ENCODE peak calls at places on chromosomes 2 and 18, in six cellular contexts. T is non-pigmented ciliary epithelial cell, P is GDM1, R is T-helper 1 cell, E is posterior vena cava, Y is NCI-H2029. K is an unnamed sample.

GRCh38 chr2:105515581-105516415 is 116.9 kb upstream of the FHL2 start:
- DNase-seq in T (no peak), P (no peak), R (no peak), E (no peak), Y (peak; percentile 49), K (no peak)

GRCh38 chr2:235021752-235022151 is 69.9 kb downstream of the SH3BP4 start:
- DNase-seq in T (peak; percentile 78), P (no peak), R (no peak), E (no peak), Y (no peak), K (no peak)

GRCh38 chr18:47731276-47731675 is 199.2 kb downstream of the SMAD2 start:
- DNase-seq in T (no peak), P (no peak), R (no peak), E (peak; percentile 61), Y (no peak), K (peak; percentile 76)

GRCh38 chr2:234446404-234447076 is 50.3 kb downstream of the ARL4C start:
- DNase-seq in T (no peak), P (peak; percentile 20), R (peak; percentile 73), E (peak; percentile 90), Y (no peak), K (no peak)

GRCh38 chr2:69559696-69560482 is 83.7 kb downstream of the AAK1 start:
- DNase-seq in T (no peak), P (peak; percentile 35), R (no peak), E (no peak), Y (peak; percentile 25), K (peak; percentile 64)

GRCh38 chr2:196097864-196098660 is 29.4 kb upstream of the DNAH7 start:
- DNase-seq in T (no peak), P (no peak), R (no peak), E (no peak), Y (no peak), K (no peak)

GRCh38 chr2:200179201-200179600 is 127.3 kb upstream of the SPATS2L start:
- DNase-seq in T (no peak), P (no peak), R (no peak), E (no peak), Y (no peak), K (no peak)

GRCh38 chr18:32907656-32908441 is 135.0 kb upstream of the KLHL14 start:
- DNase-seq in T (no peak), P (no peak), R (no peak), E (no peak), Y (no peak), K (no peak)

GRCh38 chr2:7097353-7097895 is 180.2 kb downstream of the RNF144A start:
- DNase-seq in T (no peak), P (peak; percentile 43), R (peak; percentile 60), E (peak; percentile 92), Y (peak; percentile 38), K (peak; percentile 79)

GRCh38 chr2:26580751-26581150 is 60.4 kb downstream of the CIB4 start:
- DNase-seq in T (no peak), P (no peak), R (no peak), E (peak; percentile 30), Y (no peak), K (no peak)

GRCh38 chr2:72895154-72895553 is 7.9 kb downstream of the SPR start:
- DNase-seq in T (no peak), P (no peak), R (no peak), E (no peak), Y (no peak), K (no peak)

GRCh38 chr2:23594079-23594494 is 209.1 kb downstream of the KLHL29 start:
- DNase-seq in T (no peak), P (no peak), R (no peak), E (no peak), Y (peak; percentile 73), K (peak; percentile 81)

GRCh38 chr18:13366977-13367892 is 148.7 kb downstream of the LDLRAD4 start:
- DNase-seq in T (no peak), P (no peak), R (no peak), E (peak; percentile 81), Y (no peak), K (no peak)

GRCh38 chr2:28828382-28828781 is 17.7 kb downstream of the SPDYA start:
- DNase-seq in T (no peak), P (no peak), R (no peak), E (no peak), Y (no peak), K (no peak)

GRCh38 chr18:24112874-24113615 is 25.8 kb upstream of the CABYR start:
- DNase-seq in T (no peak), P (no peak), R (no peak), E (no peak), Y (no peak), K (peak; percentile 99)

GRCh38 chr2:227038550-227039189 is 125.3 kb downstream of the COL4A4 start:
- DNase-seq in T (no peak), P (no peak), R (no peak), E (no peak), Y (no peak), K (no peak)

K was measured in NCI-H146.